ENCODE peak calls at places on chromosomes 7 and 10, in seven cellular contexts. W, V, H, R, S, N and P are unnamed samples.
A peak's percentile ranks its signal among the peaks of the same experiment; 100 is the strongest.

GRCh38 chr7:45573636-45574470 is at the start of gene ADCY1:
- DNase-seq in W (no peak), V (no peak), H (no peak), R (no peak), S (no peak), N (no peak), P (peak; percentile 85)

GRCh38 chr7:44065431-44066110 is at the start of gene PGAM2:
- DNase-seq in W (no peak), V (no peak), H (no peak), R (no peak), S (no peak), N (no peak), P (no peak)

GRCh38 chr10:99667108-99667751 is 7.9 kb downstream of the ENTPD7 start:
- DNase-seq in W (peak; percentile 60), V (no peak), H (no peak), R (no peak), S (no peak), N (no peak), P (no peak)

GRCh38 chr7:40608321-40609075 is 473.7 kb downstream of the SUGCT start:
- DNase-seq in W (no peak), V (no peak), H (no peak), R (no peak), S (no peak), N (no peak), P (no peak)

GRCh38 chr7:16926283-16926682 is 44.5 kb upstream of the AGR3 start:
- DNase-seq in W (peak; percentile 68), V (no peak), H (peak; percentile 28), R (no peak), S (no peak), N (no peak), P (no peak)

GRCh38 chr7:87152897-87153641 is 816 bp downstream of the DMTF1 start:
- DNase-seq in W (peak; percentile 58), V (peak; percentile 33), H (peak; percentile 2), R (no peak), S (peak; percentile 29), N (peak; percentile 24), P (no peak)

GRCh38 chr7:92836489-92837213 is at the start of gene CDK6:
- DNase-seq in W (peak; percentile 66), V (peak; percentile 71), H (peak; percentile 55), R (no peak), S (peak; percentile 41), N (peak; percentile 51), P (peak; percentile 47)

GRCh38 chr7:6553460-6554044 is 2.3 kb upstream of the GRID2IP start:
- DNase-seq in W (no peak), V (no peak), H (no peak), R (no peak), S (no peak), N (no peak), P (no peak)

GRCh38 chr7:41438919-41439882 is 263.7 kb downstream of the INHBA start:
- DNase-seq in W (no peak), V (no peak), H (no peak), R (no peak), S (no peak), N (no peak), P (no peak)

GRCh38 chr10:69642747-69643146 is 12.7 kb downstream of the FAM241B start:
- DNase-seq in W (no peak), V (no peak), H (no peak), R (no peak), S (no peak), N (no peak), P (no peak)

GRCh38 chr10:12854988-12855387 is 146.5 kb downstream of the CCDC3 start:
- DNase-seq in W (no peak), V (no peak), H (no peak), R (no peak), S (no peak), N (no peak), P (no peak)

GRCh38 chr10:24722676-24723385 is 856 bp downstream of the ARHGAP21 start:
- DNase-seq in W (peak; percentile 59), V (peak; percentile 68), H (peak; percentile 41), R (no peak), S (no peak), N (peak; percentile 25), P (peak; percentile 48)

GRCh38 chr7:135980665-135981180 is 3.6 kb upstream of the MTPN start:
- DNase-seq in W (peak; percentile 77), V (peak; percentile 29), H (no peak), R (no peak), S (no peak), N (no peak), P (no peak)

GRCh38 chr7:651032-651728 is 75.3 kb upstream of the DNAAF5 start:
- DNase-seq in W (no peak), V (no peak), H (no peak), R (no peak), S (no peak), N (no peak), P (no peak)

GRCh38 chr7:140607441-140607989 is 33.1 kb downstream of the DENND2A start:
- DNase-seq in W (no peak), V (no peak), H (no peak), R (no peak), S (peak; percentile 67), N (no peak), P (no peak)

GRCh38 chr10:22554481-22555182 is 159.7 kb downstream of the PIP4K2A start:
- DNase-seq in W (no peak), V (peak; percentile 76), H (no peak), R (no peak), S (peak; percentile 23), N (peak; percentile 54), P (no peak)

DNA sequence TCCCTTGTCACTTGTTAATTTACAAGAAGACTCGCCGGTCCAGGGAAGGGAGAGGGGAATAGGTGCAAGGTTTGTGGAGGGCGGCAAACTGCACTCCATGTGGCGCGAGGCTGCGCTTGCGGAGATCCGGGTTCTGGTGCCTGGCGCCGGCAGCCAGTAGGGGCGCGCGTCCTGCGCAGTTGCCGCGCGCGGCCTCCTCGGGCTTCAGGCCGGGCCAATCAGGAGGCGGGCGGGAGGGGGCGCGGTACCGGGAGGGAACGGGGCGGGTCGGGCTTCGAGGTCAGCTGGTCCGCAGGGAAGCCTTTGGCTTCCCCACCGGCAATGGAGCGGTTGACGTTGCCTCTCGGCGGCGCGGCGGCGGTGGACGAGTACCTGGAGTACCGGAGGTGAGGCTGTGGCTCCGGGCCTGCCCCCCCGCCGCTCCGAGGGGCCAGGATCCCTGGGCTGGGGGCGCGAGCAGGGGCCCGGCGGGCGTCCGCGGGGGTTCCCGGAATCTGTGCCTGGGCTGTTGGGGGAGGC is at the start of gene FAM221A:
- DNase-seq in W (peak; percentile 84), V (peak; percentile 93), H (no peak), R (peak; percentile 45), S (peak; percentile 70), N (peak; percentile 85), P (peak; percentile 68)
- TF ChIP-seq POLR2AphosphoS5 in W (peak; percentile 37), V (peak; percentile 69), H (no peak), R (no peak), S (no peak), N (peak; percentile 53), P (no peak)

GRCh38 chr7:126957443-126957842 is 295.3 kb downstream of the GRM8 start:
- DNase-seq in W (no peak), V (no peak), H (no peak), R (no peak), S (no peak), N (no peak), P (no peak)
- TF ChIP-seq POLR2AphosphoS5 in W (no peak), V (no peak), H (no peak), R (no peak), S (no peak), N (no peak), P (no peak)

GRCh38 chr10:44959243-44960097 is at the start of gene RASSF4:
- DNase-seq in W (peak; percentile 90), V (peak; percentile 95), H (peak; percentile 81), R (no peak), S (peak; percentile 81), N (peak; percentile 89), P (peak; percentile 98)

GRCh38 chr10:44956717-44957706 is 2.6 kb upstream of the RASSF4 start:
- DNase-seq in W (no peak), V (no peak), H (no peak), R (no peak), S (no peak), N (no peak), P (no peak)

GRCh38 chr10:44958897-44959242 is 732 bp upstream of the RASSF4 start:
- DNase-seq in W (no peak), V (no peak), H (no peak), R (no peak), S (no peak), N (no peak), P (no peak)

GRCh38 chr10:44960098-44960480 is 487 bp downstream of the RASSF4 start:
- DNase-seq in W (no peak), V (no peak), H (no peak), R (no peak), S (no peak), N (no peak), P (no peak)

DNA sequence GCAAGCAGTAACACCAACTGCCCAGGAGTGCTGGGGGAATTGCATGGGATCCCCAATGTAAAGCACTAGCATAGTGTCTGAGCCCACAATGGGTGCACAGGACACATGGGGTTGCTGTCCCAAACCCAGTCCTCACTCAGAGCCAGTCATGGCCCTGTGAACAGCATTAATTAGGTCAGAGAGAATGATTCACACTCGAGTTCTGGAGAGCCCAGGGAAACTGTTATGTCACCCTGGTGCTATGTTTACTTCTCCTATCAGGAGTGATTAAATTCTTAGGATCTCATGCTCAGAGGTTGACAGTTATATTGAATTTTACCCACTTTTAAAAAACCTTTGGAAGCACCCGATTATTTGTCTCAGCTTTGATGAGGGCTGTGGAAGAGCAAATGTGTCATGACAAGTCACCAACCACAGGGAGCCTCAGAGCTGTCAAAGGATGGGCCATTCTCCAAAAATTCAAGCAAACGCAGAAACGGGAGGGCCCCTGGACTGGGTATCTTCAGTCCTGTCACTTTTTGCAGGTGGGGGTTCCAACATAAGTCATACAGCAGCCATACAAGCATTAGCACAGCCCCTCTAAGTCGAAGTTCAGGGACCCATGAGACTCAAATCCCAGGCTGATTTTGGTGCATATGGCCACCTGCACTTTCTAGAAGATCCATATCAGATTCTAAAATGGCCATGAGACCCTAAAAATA is 1.3 kb upstream of the RASSF4 start:
- DNase-seq in W (peak; percentile 47), V (no peak), H (no peak), R (no peak), S (no peak), N (no peak), P (no peak)
- TF ChIP-seq POLR2AphosphoS5 in W (no peak), V (peak; percentile 78), H (no peak), R (no peak), S (no peak), N (no peak), P (no peak)

DNA sequence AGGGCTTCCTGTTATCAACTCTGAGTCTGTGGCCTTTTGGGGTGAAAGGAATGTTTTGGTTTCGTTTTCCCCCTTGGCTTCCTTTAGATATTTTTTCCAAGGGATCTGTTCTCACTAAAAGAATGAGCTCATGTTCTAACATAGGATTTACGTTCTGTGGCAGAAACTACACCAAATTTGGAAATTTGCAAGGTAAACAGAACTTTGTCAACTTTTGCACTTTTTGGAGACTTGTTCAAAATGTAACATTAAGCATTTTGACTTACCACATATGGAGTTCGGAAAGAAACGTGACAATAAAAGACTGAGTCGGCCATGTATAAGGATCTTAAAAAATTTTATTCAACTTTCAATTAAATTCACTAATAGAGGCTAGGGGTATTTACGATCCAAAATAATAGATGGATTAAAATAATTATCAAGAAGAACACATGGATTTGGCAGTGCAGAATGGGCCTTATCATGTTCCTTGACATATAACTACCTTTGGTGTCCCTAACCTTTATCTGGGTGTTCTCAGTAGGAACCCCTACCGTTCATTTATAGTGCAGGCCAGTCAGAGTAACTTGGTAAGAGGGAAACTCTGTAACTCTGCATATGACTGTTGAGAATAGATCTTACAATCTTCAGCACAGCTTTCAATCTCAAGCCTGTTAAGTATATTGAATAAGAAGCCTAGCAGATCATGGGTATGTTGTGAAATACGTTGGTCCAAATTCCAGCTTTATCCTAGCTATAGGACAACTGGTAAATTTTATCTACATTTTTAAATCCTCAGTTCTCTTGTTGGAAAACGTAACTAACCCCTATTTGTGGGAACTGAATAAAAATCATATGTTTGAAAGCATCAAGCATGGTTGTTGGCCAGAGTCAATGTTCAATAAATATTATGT is 11.8 kb downstream of the CPED1 start:
- DNase-seq in W (peak; percentile 80), V (no peak), H (no peak), R (no peak), S (no peak), N (no peak), P (no peak)
- TF ChIP-seq POLR2AphosphoS5 in W (no peak), V (peak; percentile 12), H (no peak), R (no peak), S (no peak), N (no peak), P (no peak)